ENCODE peak calls at places on chromosomes 12 and 14, in ten cellular contexts. One of them, this sample, is unnamed.

GRCh38 chr14:104714066-104714465 is 10.0 kb upstream of the ADSS1 start:
- DNase-seq in GF-D8: no peak
- DNase-seq in fibroblast of lung: no peak
- DNase-seq in ovary: no peak
- DNase-seq in HCEC 1CT: no peak
- DNase-seq in upper lobe of right lung: no peak
- DNase-seq in activated gamma-delta T cell: no peak
- DNase-seq in CD8-positive, alpha-beta T cell: no peak
- DNase-seq in heart right ventricle: no peak
- DNase-seq in RPMI7951: no peak
- DNase-seq in this sample: no peak

GRCh38 chr14:102826161-102826560 is 48.9 kb downstream of the TRAF3 start:
- DNase-seq in GF-D8: no peak
- DNase-seq in fibroblast of lung: peak
- DNase-seq in ovary: no peak
- DNase-seq in HCEC 1CT: no peak
- DNase-seq in upper lobe of right lung: no peak
- DNase-seq in activated gamma-delta T cell: no peak
- DNase-seq in CD8-positive, alpha-beta T cell: no peak
- DNase-seq in heart right ventricle: no peak
- DNase-seq in RPMI7951: no peak
- DNase-seq in this sample: no peak

GRCh38 chr12:53999596-54000104 is 311 bp upstream of the HOXC9 start:
- DNase-seq in GF-D8: no peak
- DNase-seq in fibroblast of lung: no peak
- DNase-seq in ovary: no peak
- DNase-seq in HCEC 1CT: peak
- DNase-seq in upper lobe of right lung: peak
- DNase-seq in activated gamma-delta T cell: no peak
- DNase-seq in CD8-positive, alpha-beta T cell: no peak
- DNase-seq in heart right ventricle: no peak
- DNase-seq in RPMI7951: peak
- DNase-seq in this sample: peak

GRCh38 chr12:20128926-20129325 is 239.4 kb upstream of the PDE3A start:
- DNase-seq in GF-D8: no peak
- DNase-seq in fibroblast of lung: peak
- DNase-seq in ovary: no peak
- DNase-seq in HCEC 1CT: peak
- DNase-seq in upper lobe of right lung: no peak
- DNase-seq in activated gamma-delta T cell: no peak
- DNase-seq in CD8-positive, alpha-beta T cell: no peak
- DNase-seq in heart right ventricle: no peak
- DNase-seq in RPMI7951: no peak
- DNase-seq in this sample: no peak

GRCh38 chr12:53775478-53776145 is 23.8 kb upstream of the CISTR start:
- DNase-seq in GF-D8: no peak
- DNase-seq in fibroblast of lung: no peak
- DNase-seq in ovary: no peak
- DNase-seq in HCEC 1CT: no peak
- DNase-seq in upper lobe of right lung: no peak
- DNase-seq in activated gamma-delta T cell: no peak
- DNase-seq in CD8-positive, alpha-beta T cell: no peak
- DNase-seq in heart right ventricle: no peak
- DNase-seq in RPMI7951: no peak
- DNase-seq in this sample: peak

GRCh38 chr12:49505672-49506071 is 33.2 kb upstream of the KCNH3 start:
- DNase-seq in GF-D8: no peak
- DNase-seq in fibroblast of lung: peak
- DNase-seq in ovary: no peak
- DNase-seq in HCEC 1CT: peak
- DNase-seq in upper lobe of right lung: no peak
- DNase-seq in activated gamma-delta T cell: no peak
- DNase-seq in CD8-positive, alpha-beta T cell: no peak
- DNase-seq in heart right ventricle: no peak
- DNase-seq in RPMI7951: no peak
- DNase-seq in this sample: no peak

GRCh38 chr14:54446201-54446693 is 5.1 kb upstream of the CNIH1 start:
- DNase-seq in GF-D8: peak
- DNase-seq in fibroblast of lung: peak
- DNase-seq in ovary: peak
- DNase-seq in HCEC 1CT: no peak
- DNase-seq in upper lobe of right lung: no peak
- DNase-seq in activated gamma-delta T cell: no peak
- DNase-seq in CD8-positive, alpha-beta T cell: no peak
- DNase-seq in heart right ventricle: no peak
- DNase-seq in RPMI7951: no peak
- DNase-seq in this sample: no peak

GRCh38 chr12:7352661-7353060 is 48.8 kb downstream of the ACSM4 start:
- DNase-seq in GF-D8: no peak
- DNase-seq in fibroblast of lung: no peak
- DNase-seq in ovary: no peak
- DNase-seq in HCEC 1CT: no peak
- DNase-seq in upper lobe of right lung: no peak
- DNase-seq in activated gamma-delta T cell: no peak
- DNase-seq in CD8-positive, alpha-beta T cell: no peak
- DNase-seq in heart right ventricle: no peak
- DNase-seq in RPMI7951: no peak
- DNase-seq in this sample: no peak

GRCh38 chr12:12887471-12887870 is 3.9 kb upstream of the GPRC5A start:
- DNase-seq in GF-D8: no peak
- DNase-seq in fibroblast of lung: no peak
- DNase-seq in ovary: no peak
- DNase-seq in HCEC 1CT: no peak
- DNase-seq in upper lobe of right lung: no peak
- DNase-seq in activated gamma-delta T cell: no peak
- DNase-seq in CD8-positive, alpha-beta T cell: no peak
- DNase-seq in heart right ventricle: no peak
- DNase-seq in RPMI7951: no peak
- DNase-seq in this sample: no peak

This sample was measured in tibial artery.